ENCODE peak calls at places on chromosomes 5 and 9, in nine cellular contexts. P, O, X, D, L, J, M, F and I are unnamed samples.

GRCh38 chr5:133440467-133441115 is 171.8 kb downstream of the FSTL4 start:
- DNase-seq in P (no peak), J (no peak), L (no peak), X (no peak), M (no peak), O (no peak), F (no peak), D (no peak), I (no peak)

GRCh38 chr9:10706788-10707187 is 94.0 kb upstream of the PTPRD start:
- DNase-seq in P (no peak), L (no peak), O (no peak), D (no peak), X (no peak), F (no peak), M (no peak), J (no peak), I (no peak)

GRCh38 chr5:113421643-113422132 is 13.1 kb downstream of the TSSK1B start:
- DNase-seq in L (no peak), D (no peak), P (no peak), M (no peak), J (no peak), O (no peak), F (no peak), X (no peak), I (no peak)

GRCh38 chr5:130290219-130290618 is 386.0 kb downstream of the CHSY3 start:
- DNase-seq in L (no peak), X (no peak), F (no peak), D (no peak), O (no peak), P (peak; percentile 0), J (no peak), M (no peak), I (no peak)

GRCh38 chr5:107118184-107118902 is 552.4 kb downstream of the EFNA5 start:
- DNase-seq in O (no peak), X (no peak), L (no peak), P (no peak), D (no peak), M (no peak), J (no peak), F (no peak), I (no peak)

GRCh38 chr9:16030513-16031185 is 477.8 kb downstream of the CCDC171 start:
- DNase-seq in F (no peak), M (peak; percentile 96), J (no peak), X (peak; percentile 26), D (no peak), O (peak; percentile 27), L (peak; percentile 46), P (peak; percentile 99), I (no peak)

GRCh38 chr5:90747693-90748092 is 189.1 kb downstream of the ADGRV1 start:
- DNase-seq in O (no peak), M (no peak), D (no peak), F (no peak), J (no peak), L (peak; percentile 10), X (no peak), P (peak; percentile 8), I (no peak)

GRCh38 chr5:134837530-134838181 is 8.1 kb upstream of the C5orf24 start:
- DNase-seq in D (no peak), J (no peak), F (no peak), O (no peak), X (no peak), L (no peak), P (peak; percentile 20), M (peak; percentile 50), I (no peak)

GRCh38 chr5:1314564-1314982 is 19.7 kb upstream of the TERT start:
- DNase-seq in X (no peak), M (no peak), D (no peak), P (no peak), L (no peak), J (no peak), O (no peak), F (no peak), I (no peak)

GRCh38 chr9:90517103-90517502 is 125.5 kb downstream of the DIRAS2 start:
- DNase-seq in P (no peak), D (no peak), X (no peak), L (no peak), J (no peak), M (no peak), F (no peak), O (no peak), I (no peak)

GRCh38 chr5:92909545-92909962 is 671.5 kb downstream of the NR2F1-AS1 start:
- DNase-seq in J (no peak), O (no peak), M (peak; percentile 11), X (no peak), F (peak; percentile 70), P (peak; percentile 19), L (no peak), D (no peak), I (no peak)
- TF ChIP-seq CTCF in J (peak; percentile 88), O (peak; percentile 29), M (peak; percentile 43), X (no peak), F (peak; percentile 77), P (peak; percentile 21), L (peak; percentile 69), D (no peak), I (peak; percentile 67)

DNA sequence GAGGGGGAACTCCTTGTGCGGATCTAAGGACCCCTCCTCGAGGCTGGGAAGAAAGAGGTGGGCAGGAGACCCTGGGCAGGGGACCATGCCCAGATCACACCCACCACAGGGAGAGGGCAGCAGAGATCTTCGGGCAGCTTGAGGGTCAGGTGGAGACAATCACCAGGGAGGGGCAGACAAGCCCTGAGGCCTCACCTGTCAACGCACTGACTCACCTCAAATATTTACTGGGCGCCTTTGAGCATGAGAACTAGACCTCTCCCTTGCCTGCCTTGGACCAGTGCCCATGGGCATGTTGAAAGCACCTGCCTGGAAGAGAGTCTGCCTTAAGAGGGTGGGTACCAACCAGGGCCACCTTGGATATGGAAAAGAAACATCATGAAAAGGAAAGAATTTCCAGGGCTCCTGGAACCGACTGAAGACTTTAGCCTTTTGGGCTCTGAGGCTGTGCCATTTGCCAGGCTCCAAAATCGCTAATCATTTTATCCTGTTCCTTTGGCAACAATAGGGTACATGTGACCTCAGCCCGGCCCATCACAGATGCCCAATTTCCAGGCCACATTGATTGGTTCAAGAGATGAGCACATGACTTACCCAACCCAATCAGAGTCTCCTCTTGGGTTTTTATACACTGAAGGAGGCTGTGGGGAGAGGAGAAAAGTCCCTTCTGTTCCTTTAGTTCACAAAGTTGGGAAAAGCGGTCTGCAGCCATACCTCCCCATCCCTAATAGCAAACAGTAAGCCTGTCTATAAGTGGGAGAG is 10.4 kb upstream of the SPINK4 start:
- DNase-seq in P (no peak), D (no peak), F (no peak), O (no peak), J (no peak), M (no peak), X (no peak), L (no peak), I (no peak)
- TF ChIP-seq CTCF in P (no peak), D (no peak), F (no peak), O (no peak), J (no peak), M (peak; percentile 13), X (no peak), L (peak; percentile 32), I (peak; percentile 45)

DNA sequence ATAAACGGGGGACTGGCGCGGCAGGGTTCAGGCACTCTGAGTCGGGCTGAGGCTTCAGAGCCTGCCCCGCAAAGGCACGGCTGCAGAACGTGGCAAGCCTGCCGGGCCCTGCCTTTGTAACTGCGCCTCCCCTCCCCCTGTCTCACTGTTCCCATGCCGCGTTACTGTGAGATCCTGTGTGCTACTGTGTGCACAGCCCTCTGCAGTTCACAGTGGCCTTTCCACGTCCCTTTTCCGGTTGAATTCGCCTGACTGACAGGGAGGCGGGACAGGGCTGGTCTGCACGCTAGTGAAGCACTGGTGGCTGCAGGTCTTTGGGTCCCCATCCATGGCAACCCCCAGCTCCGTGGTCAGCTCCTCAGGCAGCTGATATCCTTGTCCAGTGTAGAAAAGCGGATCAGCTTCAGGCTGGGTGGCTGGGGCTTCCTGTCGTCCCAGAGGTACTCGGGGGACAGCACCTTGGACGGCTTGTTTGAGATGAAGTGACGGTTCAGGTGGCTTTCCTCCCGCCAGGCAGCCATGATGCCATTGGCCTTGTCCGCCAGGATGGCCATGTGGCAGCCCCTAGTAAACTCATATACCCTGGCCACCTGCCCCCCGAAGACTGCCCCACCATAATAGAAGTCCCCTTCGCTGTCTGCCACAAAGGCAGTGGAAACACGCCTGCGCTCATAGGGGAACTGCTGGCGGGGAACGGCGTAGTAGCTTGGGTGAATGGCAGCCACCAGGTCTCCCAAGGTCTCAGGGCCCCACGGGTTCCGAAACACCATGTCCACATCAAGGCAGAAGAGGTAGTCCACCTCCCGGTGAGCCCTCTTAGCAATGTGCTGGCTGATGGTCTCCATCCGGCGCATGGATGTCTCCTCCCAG is 10.3 kb downstream of the GBGT1 start:
- DNase-seq in O (no peak), X (no peak), L (no peak), D (no peak), P (no peak), J (no peak), F (no peak), M (no peak), I (no peak)
- TF ChIP-seq CTCF in O (no peak), X (no peak), L (no peak), D (no peak), P (no peak), J (no peak), F (no peak), M (no peak), I (no peak)

DNA sequence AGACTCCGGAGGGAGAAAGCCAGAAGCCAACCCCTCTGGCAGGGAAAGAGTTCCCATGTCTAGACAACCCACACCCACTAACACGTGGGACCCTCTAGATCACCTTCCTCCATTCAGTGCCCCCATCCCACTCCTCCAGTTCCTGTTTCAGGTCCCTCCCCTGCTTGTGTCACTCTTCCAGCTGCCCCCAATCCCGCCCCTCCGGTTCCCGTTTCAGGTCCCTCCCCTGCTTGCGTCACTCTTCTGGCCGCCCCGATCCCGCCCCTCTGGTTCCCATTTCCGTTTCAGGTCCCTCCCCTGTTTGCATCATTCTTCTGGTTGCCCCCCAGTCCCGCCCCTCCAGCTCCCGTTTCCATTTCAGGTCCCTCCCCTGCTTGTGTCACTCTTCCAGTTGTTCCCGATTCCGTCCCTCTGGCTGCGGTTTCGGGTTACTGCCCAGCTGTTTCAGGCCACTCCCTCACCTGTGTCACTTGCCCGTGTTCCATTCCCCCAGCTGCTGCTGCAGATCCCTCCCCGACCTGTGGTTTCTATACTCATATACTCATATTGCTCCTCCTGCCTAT is 64.8 kb upstream of the RANBP6 start:
- DNase-seq in P (peak; percentile 88), L (peak; percentile 51), J (peak; percentile 84), M (peak; percentile 82), X (peak; percentile 42), O (peak; percentile 75), F (peak; percentile 88), D (peak; percentile 62), I (no peak)
- TF ChIP-seq CTCF in P (no peak), L (peak; percentile 9), J (no peak), M (no peak), X (no peak), O (no peak), F (no peak), D (peak; percentile 17), I (no peak)

GRCh38 chr5:10351199-10351881 is 2.2 kb upstream of the MARCHF6 start:
- DNase-seq in J (no peak), L (no peak), M (peak; percentile 91), P (peak; percentile 90), X (no peak), F (no peak), O (no peak), D (no peak), I (no peak)
- TF ChIP-seq CTCF in J (no peak), L (no peak), M (no peak), P (no peak), X (no peak), F (no peak), O (no peak), D (no peak), I (no peak)